ENCODE peak calls at places on chromosomes 7 and 10, in four cellular contexts. N is foreskin fibroblast, D is GM12865, F is NCI-H1436. C is an unnamed sample.

GRCh38 chr7:307970-308369 is 18.0 kb downstream of the FOXL3 start:
- DNase-seq in N (no peak), D (no peak), F (no peak), C (no peak)

GRCh38 chr10:90635111-90635798 is 222.6 kb downstream of the HTR7 start:
- DNase-seq in F (no peak), N (no peak), D (no peak), C (no peak)

GRCh38 chr10:52650873-52651272 is 121.7 kb downstream of the MBL2 start:
- DNase-seq in F (no peak), N (no peak), D (no peak), C (no peak)

GRCh38 chr10:51743146-51743545 is 43.8 kb upstream of the CSTF2T start:
- DNase-seq in N (peak; percentile 6), D (peak; percentile 51), F (no peak), C (peak; percentile 6)

GRCh38 chr7:34019431-34019830 is 114.1 kb downstream of the BMPER start:
- DNase-seq in F (no peak), N (no peak), D (no peak), C (no peak)

GRCh38 chr10:22252801-22253577 is 35.2 kb upstream of the EBLN1 start:
- DNase-seq in D (peak; percentile 58), F (no peak), N (peak; percentile 48), C (no peak)

GRCh38 chr7:28037220-28038010 is 143.2 kb downstream of the JAZF1 start:
- DNase-seq in D (peak; percentile 75), N (peak; percentile 93), F (no peak), C (peak; percentile 93)

GRCh38 chr10:126661841-126662520 is 8.5 kb downstream of the C10orf90 start:
- DNase-seq in N (peak; percentile 2), D (no peak), F (no peak), C (peak; percentile 81)

GRCh38 chr7:867001-867405 is 9.4 kb upstream of the GET4 start:
- DNase-seq in N (peak; percentile 98), F (no peak), D (no peak), C (peak; percentile 68)

GRCh38 chr10:131155903-131156285 is 155.6 kb downstream of the TCERG1L start:
- DNase-seq in N (no peak), F (no peak), D (no peak), C (no peak)

GRCh38 chr7:116342125-116342524 is 131.8 kb downstream of the TES start:
- DNase-seq in N (peak; percentile 54), D (no peak), F (no peak), C (no peak)

GRCh38 chr10:32237644-32238345 is 109.2 kb downstream of the EPC1 start:
- DNase-seq in F (no peak), D (no peak), N (peak; percentile 90), C (peak; percentile 48)

GRCh38 chr7:143954163-143954894 is at the start of gene OR2F1:
- DNase-seq in F (no peak), D (no peak), N (no peak), C (no peak)

GRCh38 chr10:83931669-83932068 is 207.6 kb upstream of the GHITM start:
- DNase-seq in N (no peak), F (no peak), D (no peak), C (no peak)

GRCh38 chr7:922334-923107 is 32.0 kb downstream of the ADAP1 start:
- DNase-seq in N (no peak), F (no peak), D (no peak), C (no peak)

GRCh38 chr7:151244871-151245346 is 3.6 kb downstream of the SMARCD3 start:
- DNase-seq in D (no peak), F (no peak), N (no peak), C (no peak)

GRCh38 chr10:30434273-30435067 is 486 bp downstream of the MAP3K8 start:
- DNase-seq in N (peak; percentile 79), D (peak; percentile 92), F (no peak), C (no peak)

GRCh38 chr10:74344306-74344705 is 193.3 kb downstream of the ADK start:
- DNase-seq in N (no peak), D (no peak), F (no peak), C (no peak)

GRCh38 chr7:29102554-29103151 is 43.7 kb downstream of the CPVL start:
- DNase-seq in F (peak; percentile 65), D (peak; percentile 59), N (peak; percentile 79), C (peak; percentile 28)

GRCh38 chr7:96388166-96388565 is 66.3 kb upstream of the SLC25A13 start:
- DNase-seq in D (no peak), F (no peak), N (peak; percentile 60), C (no peak)

GRCh38 chr7:47371733-47372368 is 210.1 kb downstream of the TNS3 start:
- DNase-seq in D (no peak), N (peak; percentile 38), F (peak; percentile 2), C (no peak)

GRCh38 chr7:75638607-75639070 is 100.1 kb downstream of the HIP1 start:
- DNase-seq in F (no peak), N (peak; percentile 69), D (no peak), C (no peak)

GRCh38 chr10:132397671-132398565 is 918 bp downstream of the PWWP2B start:
- DNase-seq in D (peak; percentile 42), N (peak; percentile 82), F (no peak), C (no peak)

GRCh38 chr10:103986360-103986759 is 19.4 kb downstream of the SLK start:
- DNase-seq in N (no peak), D (peak; percentile 27), F (no peak), C (no peak)

GRCh38 chr10:21637795-21638194 is 103.8 kb downstream of the MLLT10 start:
- DNase-seq in D (no peak), N (no peak), F (no peak), C (no peak)

GRCh38 chr7:43953071-43953470 is 26.8 kb downstream of the UBE2D4 start:
- DNase-seq in D (no peak), N (no peak), F (no peak), C (no peak)